ENCODE peak calls at places on chromosomes 12 and 14, in four cellular contexts. U, K, F and S are unnamed samples.

GRCh38 chr12:123078114-123078465 is 72.8 kb downstream of the PITPNM2 start:
- DNase-seq in F (no peak), U (no peak), K (peak), S (no peak)

GRCh38 chr14:91367173-91368171 is 50.1 kb downstream of the CCDC88C start:
- DNase-seq in F (no peak), U (peak), K (no peak), S (peak)

GRCh38 chr14:103232831-103233319 is 101.2 kb upstream of the EIF5 start:
- DNase-seq in K (no peak), U (no peak), F (no peak), S (no peak)

GRCh38 chr14:99751539-99752485 is 41.4 kb upstream of the EML1 start:
- DNase-seq in U (no peak), F (no peak), K (no peak), S (no peak)

GRCh38 chr12:40444174-40444573 is 219.4 kb downstream of the LRRK2 start:
- DNase-seq in K (no peak), U (no peak), F (no peak), S (no peak)

GRCh38 chr12:103801709-103802585 is 39.1 kb downstream of the NT5DC3 start:
- DNase-seq in F (no peak), U (no peak), K (no peak), S (no peak)

GRCh38 chr12:46455648-46456352 is 83.2 kb upstream of the SLC38A2 start:
- DNase-seq in F (no peak), U (no peak), K (no peak), S (peak)

GRCh38 chr14:90848944-90849731 is 32.9 kb upstream of the TTC7B start:
- DNase-seq in F (no peak), K (no peak), U (no peak), S (no peak)

GRCh38 chr14:81138429-81138828 is 82.3 kb downstream of the GTF2A1 start:
- DNase-seq in U (no peak), K (no peak), F (no peak), S (no peak)

GRCh38 chr14:33943484-33943883 is 7.4 kb downstream of the EGLN3 start:
- DNase-seq in F (no peak), K (no peak), U (no peak), S (peak)

GRCh38 chr12:3119745-3120660 is 42.8 kb downstream of the TSPAN9 start:
- DNase-seq in F (no peak), K (no peak), U (no peak), S (no peak)

GRCh38 chr12:7369274-7369729 is 65.4 kb downstream of the ACSM4 start:
- DNase-seq in F (no peak), K (peak), U (no peak), S (peak)

GRCh38 chr12:26823391-26823790 is 9.6 kb downstream of the ITPR2 start:
- DNase-seq in K (no peak), U (no peak), F (no peak), S (no peak)

GRCh38 chr12:2754208-2754607 is 40.6 kb upstream of the FKBP4 start:
- DNase-seq in F (no peak), U (no peak), K (no peak), S (no peak)

GRCh38 chr14:100677152-100677924 is 49.4 kb upstream of the DLK1 start:
- DNase-seq in K (no peak), F (no peak), U (no peak), S (no peak)

GRCh38 chr12:56040963-56041578 is 647 bp upstream of the RPS26 start:
- DNase-seq in F (no peak), U (no peak), K (no peak), S (no peak)

GRCh38 chr14:33545696-33546095 is 405.2 kb downstream of the EGLN3 start:
- DNase-seq in U (no peak), K (no peak), F (no peak), S (no peak)

GRCh38 chr12:53231859-53232640 is at the start of gene RARG:
- DNase-seq in U (peak), K (peak), F (no peak), S (peak)
- TF ChIP-seq CTCF in U (no peak), K (no peak), F (no peak), S (no peak)

DNA sequence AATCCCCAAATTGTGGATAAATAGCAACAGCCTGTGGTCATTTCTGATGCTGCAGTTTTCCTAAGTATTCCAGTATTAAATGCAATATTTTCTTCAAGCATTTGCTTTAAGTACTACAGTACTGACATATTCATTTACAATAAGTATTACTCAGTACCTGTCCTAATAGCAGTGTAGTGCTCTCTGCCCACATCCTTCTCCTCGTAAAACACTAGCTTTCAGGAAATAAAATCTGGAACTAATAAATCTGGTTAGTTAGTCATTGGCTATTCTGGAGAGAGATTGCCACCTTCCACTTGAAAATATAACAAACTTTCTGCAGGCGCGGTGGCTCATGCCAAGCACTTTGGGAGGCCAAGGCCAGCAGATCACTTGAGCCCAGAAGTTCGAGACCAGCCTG is 441.5 kb downstream of the PRKD1 start:
- DNase-seq in F (no peak), K (no peak), U (no peak), S (no peak)
- TF ChIP-seq CTCF in F (no peak), K (no peak), U (no peak), S (no peak)

GRCh38 chr14:75794615-75795038 is 133.6 kb downstream of the TTLL5 start:
- DNase-seq in K (no peak), U (no peak), F (no peak), S (no peak)
- TF ChIP-seq CTCF in K (peak), U (no peak), F (peak), S (no peak)

GRCh38 chr12:19074700-19075099 is 54.8 kb upstream of the PLEKHA5 start:
- DNase-seq in U (no peak), K (no peak), F (no peak), S (no peak)
- TF ChIP-seq CTCF in U (no peak), K (no peak), F (no peak), S (no peak)

DNA sequence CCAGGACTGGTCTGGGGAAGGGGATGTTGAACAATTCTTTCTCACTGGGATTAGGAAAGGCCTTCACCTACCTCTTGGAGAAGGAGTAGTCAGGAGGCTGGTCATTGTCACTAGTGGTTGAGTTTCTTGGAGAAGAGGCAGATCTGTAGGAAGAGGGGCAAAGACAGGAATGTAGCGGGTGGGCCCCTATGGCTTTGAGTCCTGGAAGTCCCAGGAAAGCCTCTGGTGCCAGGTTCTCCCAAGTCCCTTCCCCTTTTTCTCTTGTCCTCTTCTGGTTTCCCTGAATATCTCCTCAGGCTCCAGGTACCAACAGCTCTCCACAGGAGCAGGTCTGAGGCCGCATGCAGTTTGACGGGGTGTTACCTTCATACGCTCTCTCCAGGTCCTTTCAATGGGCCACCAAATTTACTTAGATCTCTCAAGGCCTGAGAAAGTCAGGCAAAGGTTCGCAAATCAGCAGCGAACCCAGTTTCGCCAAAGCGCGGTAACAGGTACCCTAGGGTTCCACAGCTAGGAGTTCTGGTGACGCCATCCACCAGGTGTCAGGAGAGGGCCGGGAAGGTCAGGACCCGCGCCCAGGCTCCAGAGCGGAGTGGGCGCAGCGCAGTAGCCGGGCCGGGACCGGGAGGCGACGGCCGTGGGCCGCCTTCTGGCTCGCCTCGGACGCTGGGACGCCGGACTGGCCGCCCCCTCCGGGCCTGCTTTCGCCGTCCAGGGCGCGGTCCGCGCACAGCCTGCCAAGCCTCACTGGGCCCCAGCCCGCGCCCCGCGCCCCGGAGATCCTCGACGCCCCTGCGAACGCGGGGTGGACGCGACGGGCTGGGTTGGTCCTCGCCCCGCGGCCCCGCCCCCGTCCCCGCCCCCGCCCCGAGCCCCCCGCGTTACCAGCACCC is 795 bp downstream of the SMAGP start:
- DNase-seq in U (peak), K (no peak), F (no peak), S (peak)
- TF ChIP-seq CTCF in U (peak), K (no peak), F (no peak), S (no peak)

GRCh38 chr12:102740157-102741032 is 176.6 kb downstream of the PAH start:
- DNase-seq in K (no peak), F (no peak), U (no peak), S (no peak)
- TF ChIP-seq CTCF in K (peak), F (no peak), U (no peak), S (no peak)

GRCh38 chr14:69712637-69713088 is 54.3 kb upstream of the SRSF5 start:
- DNase-seq in F (no peak), K (no peak), U (no peak), S (no peak)
- TF ChIP-seq CTCF in F (no peak), K (no peak), U (no peak), S (no peak)

GRCh38 chr12:31245822-31246469 is 80.0 kb downstream of the SINHCAF start:
- DNase-seq in U (no peak), K (no peak), F (peak), S (no peak)

GRCh38 chr12:31250179-31250578 is 75.8 kb downstream of the SINHCAF start:
- DNase-seq in U (no peak), K (no peak), F (no peak), S (no peak)

GRCh38 chr12:31248815-31249214 is 77.1 kb downstream of the SINHCAF start:
- DNase-seq in K (no peak), F (peak), U (no peak), S (no peak)

GRCh38 chr12:31246470-31246850 is 79.5 kb downstream of the SINHCAF start:
- DNase-seq in K (no peak), U (no peak), F (peak), S (no peak)
- TF ChIP-seq CTCF in K (no peak), U (no peak), F (no peak), S (no peak)